ENCODE peak calls at places on chromosomes 7 and 10, in four cellular contexts. D is HuH-7; C is HAP-1; Z is activated T-cell treated with anti-CD3 and anti-CD28 coated beads, Interleukin-2, amount 50 U/mL, for 24 hours. M is an unnamed sample.
A peak's percentile ranks its signal among the peaks of the same experiment; 100 is the strongest.

GRCh38 chr7:18754766-18755165 is 259.2 kb downstream of the HDAC9 start:
- DNase-seq in D (no peak), C (no peak), Z (no peak), M (no peak)

GRCh38 chr7:69204936-69205335 is 393.3 kb upstream of the AUTS2 start:
- DNase-seq in D (no peak), C (no peak), Z (no peak), M (no peak)

GRCh38 chr7:44187636-44188416 is 1.4 kb downstream of the GCK start:
- DNase-seq in D (no peak), C (no peak), Z (no peak), M (peak; percentile 54)

GRCh38 chr7:139358541-139359365 is 941 bp upstream of the LUC7L2 start:
- DNase-seq in D (no peak), C (no peak), Z (peak; percentile 68), M (peak; percentile 15)

GRCh38 chr10:73871915-73872710 is 2.2 kb downstream of the CAMK2G start:
- DNase-seq in D (peak; percentile 74), C (no peak), Z (no peak), M (peak; percentile 18)

GRCh38 chr10:96370575-96371157 is 11.9 kb upstream of the OPALIN start:
- DNase-seq in D (peak; percentile 79), C (peak; percentile 73), Z (peak; percentile 67), M (peak; percentile 63)

GRCh38 chr7:27895553-27895952 is 155.6 kb downstream of the TAX1BP1 start:
- DNase-seq in D (no peak), C (no peak), Z (no peak), M (no peak)

GRCh38 chr7:93310346-93310745 is 78.2 kb downstream of the VPS50 start:
- DNase-seq in D (no peak), C (no peak), Z (no peak), M (no peak)

GRCh38 chr7:115952832-115953231 is 77.7 kb downstream of the TFEC start:
- DNase-seq in D (no peak), C (no peak), Z (no peak), M (no peak)

GRCh38 chr10:80659284-80659683 is 121.6 kb downstream of the SH2D4B start:
- DNase-seq in D (no peak), C (no peak), Z (no peak), M (no peak)

GRCh38 chr10:69439813-69440506 is 11.3 kb upstream of the TSPAN15 start:
- DNase-seq in D (no peak), C (no peak), Z (no peak), M (no peak)

GRCh38 chr7:27885652-27886051 is 145.7 kb downstream of the TAX1BP1 start:
- DNase-seq in D (no peak), C (no peak), Z (no peak), M (no peak)

GRCh38 chr7:57651006-57651405 is 201.0 kb downstream of the ZNF716 start:
- DNase-seq in D (no peak), C (no peak), Z (no peak), M (no peak)

GRCh38 chr10:120632047-120632446 is 175.0 kb downstream of the PLPP4 start:
- DNase-seq in D (no peak), C (no peak), Z (no peak), M (no peak)

GRCh38 chr10:131817866-131818509 is 82.8 kb upstream of the PPP2R2D start:
- DNase-seq in D (no peak), C (no peak), Z (no peak), M (no peak)

GRCh38 chr7:23276381-23276780 is 22.8 kb upstream of the MALSU1 start:
- DNase-seq in D (no peak), C (peak; percentile 37), Z (no peak), M (peak; percentile 11)

GRCh38 chr7:37083311-37084096 is 359.2 kb upstream of the AOAH start:
- DNase-seq in D (no peak), C (no peak), Z (no peak), M (peak; percentile 87)

M was measured in cerebellar cortex.